ENCODE peak calls at places on chromosome 9, in four cellular contexts. U, B, J and Z are unnamed samples.

GRCh38 chr9:98380065-98380681 is 124.7 kb upstream of the TBC1D2 start:
- DNase-seq in U (peak; percentile 83), J (no peak), B (no peak), Z (peak; percentile 68)

GRCh38 chr9:20473566-20474116 is 148.7 kb downstream of the MLLT3 start:
- DNase-seq in B (no peak), J (no peak), U (no peak), Z (peak; percentile 41)

GRCh38 chr9:113223963-113224362 is 2.6 kb downstream of the SLC31A1 start:
- DNase-seq in U (no peak), J (no peak), B (no peak), Z (peak; percentile 98)

GRCh38 chr9:13118294-13118693 is 161.2 kb downstream of the MPDZ start:
- DNase-seq in B (no peak), U (no peak), J (no peak), Z (no peak)

GRCh38 chr9:20538956-20539355 is 83.3 kb downstream of the MLLT3 start:
- DNase-seq in B (no peak), U (no peak), J (no peak), Z (no peak)

GRCh38 chr9:92180669-92181181 is 65.5 kb upstream of the SPTLC1 start:
- DNase-seq in B (no peak), J (no peak), U (peak; percentile 85), Z (peak; percentile 84)

GRCh38 chr9:129414377-129415021 is 206.4 kb downstream of the C9orf50 start:
- DNase-seq in U (peak; percentile 71), J (no peak), B (peak; percentile 74), Z (peak; percentile 77)

GRCh38 chr9:121294866-121295661 is 27.1 kb downstream of the GSN start:
- DNase-seq in J (no peak), B (peak; percentile 59), U (no peak), Z (no peak)

GRCh38 chr9:114504341-114505186 is 709 bp downstream of the WHRN start:
- DNase-seq in J (peak; percentile 82), U (peak; percentile 88), B (peak; percentile 68), Z (peak; percentile 42)

GRCh38 chr9:105694848-105695581 is 674 bp downstream of the TMEM38B start:
- DNase-seq in J (peak; percentile 86), B (peak; percentile 71), U (peak; percentile 85), Z (peak; percentile 56)

GRCh38 chr9:113998529-113999255 is 79.4 kb downstream of the AMBP start:
- DNase-seq in J (no peak), U (peak; percentile 57), B (no peak), Z (no peak)

GRCh38 chr9:121298016-121298538 is 30.1 kb downstream of the GSN start:
- DNase-seq in J (no peak), U (peak; percentile 47), B (no peak), Z (no peak)

GRCh38 chr9:110526426-110526825 is 53.1 kb downstream of the SVEP1 start:
- DNase-seq in B (no peak), J (no peak), U (no peak), Z (peak; percentile 87)

GRCh38 chr9:78552802-78553201 is 255.9 kb downstream of the PSAT1 start:
- DNase-seq in U (no peak), B (no peak), J (no peak), Z (no peak)

GRCh38 chr9:84371737-84372136 is 31.2 kb upstream of the SLC28A3 start:
- DNase-seq in U (no peak), B (no peak), J (no peak), Z (peak; percentile 97)

GRCh38 chr9:110604101-110604710 is 24.7 kb upstream of the SVEP1 start:
- DNase-seq in J (no peak), B (no peak), U (no peak), Z (peak; percentile 88)

GRCh38 chr9:119257592-119257991 is 111.6 kb downstream of the BRINP1 start:
- DNase-seq in U (no peak), B (no peak), J (no peak), Z (no peak)

GRCh38 chr9:123561055-123561454 is 205.1 kb downstream of the CRB2 start:
- DNase-seq in B (no peak), J (no peak), U (peak; percentile 68), Z (no peak)

GRCh38 chr9:124770359-124771020 is 621 bp downstream of the NR6A1 start:
- DNase-seq in J (no peak), B (peak; percentile 73), U (peak; percentile 82), Z (no peak)

GRCh38 chr9:126647585-126648110 is 33.9 kb downstream of the LMX1B start:
- DNase-seq in B (no peak), U (no peak), J (no peak), Z (no peak)

GRCh38 chr9:10612649-10613398 is at the start of gene PTPRD:
- DNase-seq in B (peak; percentile 56), U (peak; percentile 89), J (peak; percentile 83), Z (peak; percentile 0)

GRCh38 chr9:20844916-20845315 is 160.9 kb downstream of the FOCAD start:
- DNase-seq in J (no peak), B (no peak), U (no peak), Z (peak; percentile 47)

GRCh38 chr9:27247756-27248155 is 49.2 kb downstream of the EQTN start:
- DNase-seq in U (peak; percentile 80), B (no peak), J (no peak), Z (peak; percentile 87)

GRCh38 chr9:131169567-131169966 is 44.2 kb downstream of the NUP214 start:
- DNase-seq in B (no peak), J (no peak), U (no peak), Z (no peak)

GRCh38 chr9:119938871-119939270 is 569.6 kb upstream of the BRINP1 start:
- DNase-seq in B (no peak), U (no peak), J (no peak), Z (no peak)

GRCh38 chr9:23493219-23493618 is 332.8 kb downstream of the ELAVL2 start:
- DNase-seq in J (no peak), U (no peak), B (no peak), Z (no peak)

GRCh38 chr9:95876595-95876994 is 1.1 kb downstream of the ERCC6L2 start:
- DNase-seq in J (no peak), B (no peak), U (no peak), Z (peak; percentile 42)

GRCh38 chr9:32401471-32401870 is 17.0 kb downstream of the ACO1 start:
- DNase-seq in B (no peak), J (no peak), U (no peak), Z (no peak)

GRCh38 chr9:116959775-116960174 is 272.7 kb downstream of the TRIM32 start:
- DNase-seq in U (no peak), J (no peak), B (no peak), Z (no peak)

GRCh38 chr9:133130721-133131244 is 9.7 kb upstream of the RALGDS start:
- DNase-seq in J (no peak), B (no peak), U (no peak), Z (no peak)

GRCh38 chr9:14687042-14687719 is 6.1 kb downstream of the ZDHHC21 start:
- DNase-seq in J (no peak), B (no peak), U (no peak), Z (peak; percentile 31)

GRCh38 chr9:95516736-95517558 is at the start of gene PTCH1:
- DNase-seq in U (peak; percentile 79), J (peak; percentile 72), B (no peak), Z (peak; percentile 73)

GRCh38 chr9:116066221-116066620 is 87.4 kb upstream of the PAPPA start:
- DNase-seq in B (no peak), J (no peak), U (no peak), Z (peak; percentile 44)

GRCh38 chr9:92183449-92183848 is 68.2 kb upstream of the SPTLC1 start:
- DNase-seq in U (no peak), B (no peak), J (no peak), Z (no peak)

GRCh38 chr9:28032178-28032532 is 458.9 kb upstream of the C9orf72 start:
- DNase-seq in J (no peak), U (no peak), B (no peak), Z (no peak)

GRCh38 chr9:70404261-70404660 is 10.2 kb downstream of the KLF9 start:
- DNase-seq in U (peak; percentile 8), B (no peak), J (no peak), Z (no peak)

GRCh38 chr9:6873862-6874261 is 116.1 kb downstream of the KDM4C start:
- DNase-seq in U (no peak), B (no peak), J (no peak), Z (peak; percentile 48)

GRCh38 chr9:14813336-14814020 is 90.9 kb upstream of the CER1 start:
- DNase-seq in J (no peak), U (no peak), B (no peak), Z (no peak)

GRCh38 chr9:133005957-133006356 is 24.8 kb upstream of the GTF3C5 start:
- DNase-seq in J (no peak), B (no peak), U (no peak), Z (no peak)

DNA sequence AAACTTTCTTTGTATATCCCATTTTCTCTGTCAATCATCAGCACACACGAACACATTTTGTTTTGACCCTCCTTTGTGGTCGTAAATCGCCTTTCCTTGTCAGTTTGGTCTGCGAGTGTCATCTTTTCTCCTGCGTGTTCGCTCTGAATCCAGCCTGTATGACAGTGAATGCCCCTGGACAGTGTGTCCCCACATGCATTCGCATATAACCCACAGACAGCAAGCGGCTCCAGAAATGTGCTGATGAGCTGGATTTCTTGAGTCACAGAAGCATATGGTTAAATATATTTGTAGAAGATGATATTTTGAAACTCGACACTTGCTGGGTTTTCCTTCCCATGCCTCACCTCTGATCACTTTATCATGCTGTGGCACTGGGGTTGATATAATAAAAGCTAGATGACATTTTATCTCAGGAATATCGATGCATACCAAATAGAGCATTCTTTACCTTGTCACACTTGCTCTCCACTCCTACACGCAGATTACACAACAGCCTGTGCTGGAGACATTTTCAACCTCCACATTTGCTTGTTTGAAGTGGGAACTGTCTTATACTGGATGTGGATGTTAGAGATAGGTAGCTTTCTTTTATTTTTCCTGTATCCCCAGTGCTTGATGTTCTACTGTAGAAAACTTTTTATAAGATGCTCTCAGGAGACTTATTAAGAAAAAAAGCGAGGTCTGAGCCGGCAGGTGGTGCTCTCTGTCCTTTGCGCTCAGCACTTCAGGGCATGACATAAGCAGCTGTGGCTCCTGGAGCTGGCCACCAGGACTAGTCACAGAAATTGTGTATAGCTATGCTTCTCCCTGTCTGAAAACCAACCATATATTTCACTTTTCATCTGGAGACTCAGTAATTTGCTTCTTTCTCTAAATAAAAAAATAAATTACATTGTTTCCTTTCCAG is 215.1 kb downstream of the SH3GL2 start:
- DNase-seq in J (no peak), B (no peak), U (peak; percentile 59), Z (peak; percentile 2)
- TF ChIP-seq CTCF in J (no peak), B (no peak), U (peak; percentile 66), Z (no peak)

GRCh38 chr9:136676297-136676794 is 10.9 kb downstream of the AGPAT2 start:
- DNase-seq in U (no peak), J (no peak), B (no peak), Z (no peak)
- H3K4me3 ChIP-seq in U (no peak overlapping the region), J (no peak overlapping the region), B (no peak overlapping the region), Z (no peak overlapping the region)

GRCh38 chr9:82353631-82354030 is 365.1 kb downstream of the SPATA31D1 start:
- DNase-seq in U (no peak), B (no peak), J (no peak), Z (no peak)
- TF ChIP-seq CTCF in U (no peak), B (no peak), J (no peak), Z (no peak)

GRCh38 chr9:127742435-127743088 is 7.5 kb upstream of the TOR2A start:
- DNase-seq in U (peak; percentile 97), B (no peak), J (no peak), Z (no peak)
- H3K4me3 ChIP-seq in U (peak overlapping the region; percentile 81), B (peak overlapping the region; percentile 35), J (peak overlapping the region; percentile 26), Z (no peak overlapping the region)

DNA sequence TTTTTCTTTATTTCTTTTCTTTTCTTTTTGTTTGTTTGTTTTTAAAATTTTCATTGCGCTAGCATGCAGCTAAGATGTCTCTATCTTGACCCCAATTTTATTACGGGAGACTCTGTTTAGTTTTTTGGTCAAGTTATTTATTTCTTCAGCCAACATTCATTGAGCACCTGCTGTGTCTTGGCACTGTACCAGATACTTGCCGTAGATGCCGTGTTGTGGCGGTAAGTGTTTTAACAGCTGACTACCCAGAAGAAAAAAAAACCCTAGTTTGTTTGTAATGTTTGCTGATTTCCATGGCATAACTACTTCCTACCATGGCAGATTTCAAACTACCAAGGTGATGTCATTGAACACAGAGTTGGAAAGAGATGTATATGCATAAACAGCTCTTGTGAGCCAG is 65.0 kb downstream of the UGCG start:
- DNase-seq in B (no peak), J (no peak), U (no peak), Z (peak; percentile 72)
- TF ChIP-seq CTCF in B (no peak), J (no peak), U (no peak), Z (no peak)